ENCODE peak calls at places on chromosome 18, in seven cellular contexts. X is hepatocyte, A is GM23248, K is PC-3, H is neural progenitor cell, E is MM.1S, F is GM23338. I is an unnamed sample.
A peak's percentile ranks its signal among the peaks of the same experiment; 100 is the strongest.

GRCh38 chr18:71105078-71105819 is 816.4 kb downstream of the SOCS6 start:
- DNase-seq in X (no peak), A (peak; percentile 65), K (peak; percentile 4), H (peak; percentile 16), E (no peak), F (no peak), I (no peak)

GRCh38 chr18:58299936-58300335 is 255.9 kb downstream of the NEDD4L start:
- DNase-seq in X (no peak), A (peak; percentile 13), K (no peak), H (no peak), E (no peak), F (no peak), I (no peak)

GRCh38 chr18:44464401-44465185 is 216.1 kb upstream of the SETBP1 start:
- DNase-seq in X (no peak), A (peak; percentile 60), K (no peak), H (no peak), E (no peak), F (no peak), I (no peak)

GRCh38 chr18:7941533-7941932 is 374.4 kb downstream of the PTPRM start:
- DNase-seq in X (no peak), A (no peak), K (no peak), H (no peak), E (no peak), F (no peak), I (no peak)

GRCh38 chr18:23238152-23238531 is 102.9 kb downstream of the CABLES1 start:
- DNase-seq in X (no peak), A (peak; percentile 95), K (no peak), H (no peak), E (no peak), F (no peak), I (no peak)

GRCh38 chr18:22391571-22392359 is 25.9 kb downstream of the CTAGE1 start:
- DNase-seq in X (peak; percentile 65), A (peak; percentile 95), K (peak; percentile 94), H (no peak), E (no peak), F (no peak), I (no peak)

GRCh38 chr18:50579061-50579774 is 19.3 kb downstream of the MAPK4 start:
- DNase-seq in X (no peak), A (no peak), K (no peak), H (no peak), E (no peak), F (no peak), I (no peak)

GRCh38 chr18:70030728-70031127 is 83.1 kb upstream of the CD226 start:
- DNase-seq in X (no peak), A (no peak), K (no peak), H (no peak), E (no peak), F (no peak), I (no peak)

GRCh38 chr18:11251229-11251890 is 102.0 kb upstream of the PIEZO2 start:
- DNase-seq in X (no peak), A (peak; percentile 86), K (no peak), H (no peak), E (no peak), F (no peak), I (no peak)

GRCh38 chr18:39667905-39668304 is 2102.3 kb upstream of the CELF4 start:
- DNase-seq in X (no peak), A (peak; percentile 26), K (no peak), H (no peak), E (no peak), F (no peak), I (no peak)

GRCh38 chr18:58176915-58177717 is 133.1 kb downstream of the NEDD4L start:
- DNase-seq in X (peak; percentile 60), A (peak; percentile 91), K (peak; percentile 94), H (peak; percentile 48), E (no peak), F (no peak), I (no peak)

GRCh38 chr18:77099501-77100370 is 32.8 kb downstream of the MBP start:
- DNase-seq in X (no peak), A (no peak), K (no peak), H (no peak), E (no peak), F (no peak), I (no peak)

GRCh38 chr18:48374423-48375149 is 34.6 kb downstream of the ZBTB7C start:
- DNase-seq in X (no peak), A (peak; percentile 15), K (no peak), H (no peak), E (no peak), F (no peak), I (no peak)

GRCh38 chr18:42114310-42114943 is 159.4 kb downstream of the PIK3C3 start:
- DNase-seq in X (peak; percentile 89), A (peak; percentile 86), K (peak; percentile 66), H (peak; percentile 89), E (peak; percentile 68), F (peak; percentile 92), I (peak; percentile 38)

GRCh38 chr18:52392160-52392559 is 52.2 kb downstream of the DCC start:
- DNase-seq in X (no peak), A (no peak), K (no peak), H (no peak), E (peak; percentile 64), F (no peak), I (no peak)

GRCh38 chr18:29874519-29875098 is 1167.9 kb downstream of the DSC3 start:
- DNase-seq in X (peak; percentile 46), A (peak; percentile 46), K (peak; percentile 63), H (peak; percentile 61), E (peak; percentile 63), F (peak; percentile 78), I (peak; percentile 10)

GRCh38 chr18:7307018-7307417 is 76.1 kb downstream of the LRRC30 start:
- DNase-seq in X (no peak), A (no peak), K (no peak), H (no peak), E (no peak), F (no peak), I (no peak)

GRCh38 chr18:35045121-35045520 is 3.9 kb downstream of the MAPRE2 start:
- DNase-seq in X (peak; percentile 30), A (peak; percentile 50), K (no peak), H (no peak), E (no peak), F (no peak), I (no peak)

GRCh38 chr18:23135679-23136325 is 517 bp downstream of the CABLES1 start:
- DNase-seq in X (peak; percentile 64), A (peak; percentile 75), K (peak; percentile 43), H (peak; percentile 82), E (peak; percentile 44), F (peak; percentile 45), I (no peak)

GRCh38 chr18:9987931-9988330 is 74.1 kb downstream of the VAPA start:
- DNase-seq in X (no peak), A (no peak), K (no peak), H (peak; percentile 52), E (no peak), F (no peak), I (no peak)

GRCh38 chr18:9337875-9338274 is 3.3 kb downstream of the TWSG1 start:
- DNase-seq in X (no peak), A (peak; percentile 48), K (peak; percentile 66), H (no peak), E (no peak), F (no peak), I (no peak)

GRCh38 chr18:58572181-58572580 is 56.7 kb downstream of the ALPK2 start:
- DNase-seq in X (peak; percentile 53), A (peak; percentile 98), K (peak; percentile 99), H (no peak), E (no peak), F (no peak), I (no peak)

GRCh38 chr18:5416112-5416511 is 120.6 kb upstream of the ZBTB14 start:
- DNase-seq in X (no peak), A (no peak), K (no peak), H (no peak), E (no peak), F (no peak), I (no peak)

GRCh38 chr18:5413447-5413846 is 117.9 kb upstream of the ZBTB14 start:
- DNase-seq in X (no peak), A (no peak), K (no peak), H (no peak), E (no peak), F (no peak), I (no peak)

GRCh38 chr18:5415665-5416064 is 120.1 kb upstream of the ZBTB14 start:
- DNase-seq in X (no peak), A (no peak), K (no peak), H (no peak), E (no peak), F (no peak), I (no peak)

GRCh38 chr18:5414546-5414945 is 119.0 kb upstream of the ZBTB14 start:
- DNase-seq in X (no peak), A (no peak), K (no peak), H (peak; percentile 77), E (no peak), F (peak; percentile 63), I (no peak)

GRCh38 chr18:5415035-5415434 is 119.5 kb upstream of the ZBTB14 start:
- DNase-seq in X (no peak), A (no peak), K (no peak), H (no peak), E (no peak), F (no peak), I (no peak)
- TF ChIP-seq EZH2 in X (no peak), A (no peak), K (no peak), H (no peak), E (no peak), F (no peak), I (no peak)

DNA sequence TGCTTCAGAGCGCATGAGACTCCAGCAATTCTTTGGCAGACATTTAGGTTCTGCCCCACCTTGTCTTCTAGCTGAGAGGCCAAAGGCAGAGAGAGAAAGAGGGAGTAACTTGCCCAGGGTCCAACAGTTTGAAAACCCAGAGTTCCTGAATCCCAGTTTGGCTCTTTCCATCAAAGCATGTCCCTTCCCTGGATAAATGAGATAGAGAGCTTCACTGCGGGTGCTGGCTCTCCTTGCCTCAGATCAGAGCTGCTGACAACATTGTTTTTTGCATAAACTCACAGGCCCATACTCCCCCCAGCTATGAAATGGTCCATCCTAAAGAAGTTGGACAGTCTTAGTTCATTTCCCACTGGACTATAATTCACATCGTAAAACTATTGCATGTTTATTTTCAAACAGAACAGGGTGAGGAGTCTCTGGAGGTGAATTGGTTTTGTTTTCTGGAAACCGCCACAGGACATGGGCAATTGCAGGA is 25.2 kb upstream of the SLC14A2 start:
- DNase-seq in X (peak; percentile 30), A (peak; percentile 23), K (peak; percentile 1), H (no peak), E (no peak), F (no peak), I (no peak)
- TF ChIP-seq EZH2phosphoT487 in X (no peak), A (no peak), K (no peak), H (no peak), E (no peak), F (no peak), I (no peak)

GRCh38 chr18:74456409-74457042 is 582 bp downstream of the DIPK1C start:
- DNase-seq in X (no peak), A (peak; percentile 1), K (no peak), H (peak; percentile 59), E (no peak), F (peak; percentile 54), I (no peak)
- TF ChIP-seq EZH2 in X (peak; percentile 82), A (peak; percentile 52), K (peak; percentile 63), H (peak; percentile 76), E (no peak), F (peak; percentile 72), I (no peak)

DNA sequence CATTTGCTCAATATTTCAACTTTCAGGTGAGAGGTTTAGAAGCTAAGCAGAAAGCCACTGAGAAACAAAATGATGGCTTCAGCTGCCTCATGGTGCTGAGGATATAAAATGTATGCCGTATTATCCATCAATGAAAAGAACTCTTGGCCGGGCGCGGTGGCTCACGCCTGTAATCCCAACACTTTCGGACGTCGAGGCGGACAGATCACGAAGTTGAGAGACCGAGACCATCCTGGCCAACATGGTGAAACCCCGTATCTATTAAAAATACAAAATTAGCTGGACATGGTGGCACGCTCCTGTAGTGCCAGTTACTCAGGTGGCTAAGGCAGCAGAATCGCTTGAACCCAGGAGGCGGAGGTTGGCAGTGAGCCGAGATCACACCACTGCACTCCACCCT is 6.0 kb upstream of the SYT4 start:
- DNase-seq in X (no peak), A (no peak), K (no peak), H (no peak), E (no peak), F (no peak), I (no peak)
- TF ChIP-seq EZH2phosphoT487 in X (no peak), A (no peak), K (no peak), H (no peak), E (no peak), F (no peak), I (no peak)